ENCODE peak calls at places on chromosomes 4 and X, in four cellular contexts. O, G, I and K are unnamed samples.

GRCh38 chrX:46125139-46125538 is 420.1 kb downstream of the ZNF674 start:
- DNase-seq in O (no peak), G (no peak), I (peak), K (no peak)

GRCh38 chr4:80215449-80216052 is 18.2 kb downstream of the PRDM8 start:
- DNase-seq in O (no peak), G (peak), I (peak), K (peak)

GRCh38 chr4:94765653-94766052 is 7.9 kb downstream of the BMPR1B start:
- DNase-seq in O (no peak), G (no peak), I (no peak), K (no peak)

GRCh38 chr4:159856451-159856850 is 753.6 kb downstream of the RAPGEF2 start:
- DNase-seq in O (peak), G (no peak), I (no peak), K (no peak)

GRCh38 chr4:145808021-145808650 is 128.2 kb downstream of the C4orf51 start:
- DNase-seq in O (no peak), G (peak), I (peak), K (no peak)

GRCh38 chr4:47383829-47384427 is 79.6 kb downstream of the COMMD8 start:
- DNase-seq in O (peak), G (peak), I (peak), K (peak)

GRCh38 chrX:49220100-49220499 is 13.0 kb downstream of the CACNA1F start:
- DNase-seq in O (no peak), G (no peak), I (no peak), K (no peak)

GRCh38 chr4:2330119-2331042 is 68.5 kb upstream of the MXD4 start:
- DNase-seq in O (no peak), G (peak), I (peak), K (no peak)

GRCh38 chr4:127732623-127733199 is 2.5 kb downstream of the SLC25A31 start:
- DNase-seq in O (peak), G (peak), I (peak), K (peak)

GRCh38 chrX:72467171-72467570 is 105.5 kb downstream of the HDAC8 start:
- DNase-seq in O (no peak), G (no peak), I (no peak), K (no peak)

GRCh38 chr4:165631208-165631894 is 241.7 kb upstream of the TLL1 start:
- DNase-seq in O (no peak), G (no peak), I (no peak), K (no peak)

GRCh38 chr4:41015031-41015675 is 199.2 kb downstream of the APBB2 start:
- DNase-seq in O (no peak), G (no peak), I (no peak), K (no peak)

GRCh38 chrX:19613645-19614323 is 98.5 kb upstream of the MAP3K15 start:
- DNase-seq in O (no peak), G (no peak), I (no peak), K (no peak)

GRCh38 chr4:159111417-159111816 is 8.5 kb downstream of the RAPGEF2 start:
- DNase-seq in O (no peak), G (no peak), I (no peak), K (no peak)

GRCh38 chr4:116829187-116829586 is 256.2 kb downstream of the TRAM1L1 start:
- DNase-seq in O (no peak), G (no peak), I (no peak), K (no peak)

GRCh38 chrX:71917621-71918341 is 7.1 kb downstream of the NHSL2 start:
- DNase-seq in O (no peak), G (peak), I (no peak), K (no peak)

GRCh38 chr4:52001616-52002015 is 18.5 kb downstream of the LRRC66 start:
- DNase-seq in O (no peak), G (peak), I (no peak), K (no peak)

GRCh38 chr4:165325732-165326512 is 1.5 kb upstream of the MSMO1 start:
- DNase-seq in O (no peak), G (peak), I (peak), K (no peak)

GRCh38 chrX:16610121-16610565 is 39.8 kb upstream of the S100G start:
- DNase-seq in O (no peak), G (peak), I (peak), K (no peak)

GRCh38 chrX:107000013-107000515 is at the start of gene MORC4:
- DNase-seq in O (peak), G (peak), I (peak), K (peak)

GRCh38 chrX:13377537-13377936 is 57.7 kb upstream of the ATXN3L start:
- DNase-seq in O (no peak), G (peak), I (peak), K (no peak)

GRCh38 chr4:100177126-100177525 is 13.1 kb downstream of the DDIT4L start:
- DNase-seq in O (no peak), G (no peak), I (no peak), K (no peak)

GRCh38 chrX:149036086-149036485 is 469.0 kb downstream of the IDS start:
- DNase-seq in O (no peak), G (no peak), I (no peak), K (peak)

GRCh38 chr4:4270529-4270928 is 19.4 kb downstream of the LYAR start:
- DNase-seq in O (no peak), G (no peak), I (no peak), K (no peak)

GRCh38 chrX:110210417-110211139 is 107.3 kb downstream of the AMMECR1 start:
- DNase-seq in O (no peak), G (peak), I (peak), K (no peak)
- H3K4me2 ChIP-seq in O (no peak), G (peak), I (peak), K (no peak)

GRCh38 chr4:114093221-114093715 is 113.8 kb upstream of the ARSJ start:
- DNase-seq in O (no peak), G (no peak), I (no peak), K (no peak)

GRCh38 chr4:114087596-114088230 is 108.3 kb upstream of the ARSJ start:
- DNase-seq in O (no peak), G (peak), I (peak), K (no peak)

DNA sequence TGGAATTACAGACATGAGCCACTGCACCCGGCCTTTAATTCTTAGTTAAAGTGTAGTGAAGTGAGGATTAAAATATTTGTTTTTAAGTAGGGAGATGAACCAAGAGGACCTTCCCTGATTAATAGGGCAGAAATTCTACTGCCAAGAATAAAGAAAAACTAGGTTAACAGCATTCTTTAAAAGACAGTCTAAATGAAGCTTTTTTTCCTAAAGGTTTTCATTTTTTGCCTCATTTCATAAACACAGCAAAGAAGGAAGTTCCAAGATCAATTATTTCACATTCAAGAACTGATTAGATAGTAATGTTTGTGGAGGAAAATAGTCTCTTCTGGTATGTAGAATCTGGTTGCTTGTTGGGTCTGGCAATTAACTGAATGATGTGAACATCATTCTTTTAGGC is 112.1 kb upstream of the ARSJ start:
- DNase-seq in O (no peak), G (no peak), I (no peak), K (no peak)
- H2AFZ ChIP-seq in O (no peak), G (no peak), I (no peak), K (no peak)

GRCh38 chrX:119734897-119735339 is 23.5 kb upstream of the SOWAHD start:
- DNase-seq in O (no peak), G (no peak), I (peak), K (no peak)
- H3K4me2 ChIP-seq in O (no peak), G (no peak), I (no peak), K (no peak)

GRCh38 chr4:38266616-38267015 is 306.4 kb downstream of the PTTG2 start:
- DNase-seq in O (no peak), G (peak), I (no peak), K (peak)
- H2AFZ ChIP-seq in O (no peak), G (no peak), I (no peak), K (no peak)

DNA sequence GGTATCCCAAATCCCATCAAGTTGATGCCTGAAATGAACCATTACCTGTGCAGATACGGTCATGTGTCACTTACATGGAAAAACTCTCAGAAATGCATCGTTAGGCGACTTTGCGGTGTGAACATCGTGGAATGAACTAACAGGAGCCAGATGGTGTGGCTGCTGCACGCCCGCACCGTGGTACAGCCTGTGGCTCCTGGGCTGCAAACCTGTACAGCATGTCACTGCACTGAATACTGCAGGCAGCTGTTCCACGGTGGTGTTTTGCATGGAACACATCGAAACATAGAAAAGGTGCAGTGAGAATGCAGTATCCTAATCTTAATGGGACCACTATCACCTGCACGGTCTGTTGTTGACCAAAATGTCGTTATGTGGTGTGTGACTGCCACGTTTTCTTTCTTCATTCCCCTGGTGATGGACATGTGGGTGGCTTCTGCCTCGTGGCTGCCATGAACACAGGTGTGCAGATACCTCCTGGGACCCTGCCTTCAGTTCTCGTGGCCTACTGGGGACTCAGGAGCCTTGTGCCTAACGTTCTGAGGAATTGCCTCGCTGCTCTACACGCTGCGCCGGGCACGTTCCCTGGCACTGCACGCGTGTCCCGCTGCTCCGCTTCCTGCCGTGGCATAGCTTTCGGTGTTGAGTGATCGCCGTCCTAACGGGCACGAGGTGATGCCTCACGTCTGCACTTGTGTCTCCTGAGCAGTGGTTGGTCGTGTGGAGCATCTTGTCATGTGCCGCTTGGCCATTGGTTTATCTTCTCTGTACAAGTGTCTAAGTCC is 18.5 kb downstream of the MAEA start:
- DNase-seq in O (no peak), G (no peak), I (no peak), K (no peak)
- H3K4me2 ChIP-seq in O (no peak), G (no peak), I (peak), K (no peak)

DNA sequence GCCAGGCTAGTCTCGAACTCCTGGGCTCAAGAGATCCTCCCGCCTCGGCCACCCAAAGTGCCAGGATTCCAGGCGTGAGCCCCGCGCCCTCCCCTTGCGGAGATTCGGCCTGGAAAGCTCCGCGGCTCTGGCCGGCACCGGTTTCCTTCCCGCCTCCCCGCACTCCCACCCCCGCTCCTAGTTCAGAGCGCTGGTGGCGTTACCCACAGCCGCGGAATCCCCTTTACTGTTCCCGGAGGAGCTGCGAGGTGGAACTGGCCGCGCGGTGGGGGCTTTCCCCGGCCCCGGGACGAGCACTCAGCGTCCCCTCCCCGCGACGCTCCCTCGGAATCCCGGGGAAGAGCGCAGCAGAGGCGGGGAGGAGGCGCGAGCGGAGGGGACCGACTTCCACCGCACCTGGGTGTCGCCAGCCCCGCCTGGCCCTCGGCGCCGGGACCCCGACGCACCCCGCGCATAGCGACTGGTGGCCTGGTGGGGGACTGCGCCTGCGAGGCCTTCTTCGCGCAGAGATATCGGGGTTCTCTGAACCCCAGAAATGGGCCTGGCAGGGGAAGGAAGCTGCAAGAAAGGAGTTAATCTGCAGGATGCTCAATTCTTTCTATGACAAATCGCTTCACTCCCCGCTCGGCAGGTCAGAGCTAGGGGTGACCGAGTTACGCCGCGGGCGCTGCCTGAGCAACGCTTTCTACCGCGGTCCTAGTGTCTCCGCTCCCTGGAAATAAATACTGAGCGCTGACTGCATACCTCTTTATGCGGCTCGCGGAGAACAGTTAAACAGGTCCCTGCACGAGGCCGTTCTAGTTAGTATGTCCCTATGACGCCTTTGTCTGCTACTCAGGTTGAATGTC is 14.6 kb upstream of the SLC25A4 start:
- DNase-seq in O (peak), G (no peak), I (no peak), K (no peak)
- H2AFZ ChIP-seq in O (peak), G (peak), I (peak), K (no peak)

DNA sequence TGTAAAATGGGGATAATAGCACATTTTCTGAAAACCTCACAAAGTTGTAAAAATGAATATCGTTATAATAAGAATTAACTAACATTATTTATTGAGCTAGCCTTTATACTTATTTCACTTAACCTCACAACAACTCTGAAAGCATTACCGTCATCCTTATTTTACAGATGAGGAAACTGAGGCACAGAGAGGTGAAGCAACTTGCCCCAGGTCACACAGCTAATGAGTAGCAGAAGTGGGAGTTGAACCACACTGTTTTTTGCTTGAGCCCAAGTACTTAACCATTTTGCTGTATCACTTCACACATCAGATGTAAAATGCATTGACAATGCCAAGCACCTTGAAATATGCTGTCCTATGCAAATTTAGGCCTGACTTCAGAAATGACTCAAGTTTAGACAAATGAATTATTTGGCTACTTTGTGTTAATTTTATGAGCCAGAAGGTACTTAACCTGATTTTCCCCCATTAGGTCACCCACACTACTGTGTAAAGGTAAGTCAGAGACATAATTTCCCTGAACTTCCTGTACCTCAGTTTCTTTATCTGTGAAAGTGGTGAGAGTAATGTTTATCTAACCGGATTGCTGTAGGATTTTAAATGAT is 23.1 kb downstream of the CD40LG start:
- DNase-seq in O (no peak), G (no peak), I (no peak), K (no peak)
- H3K4me2 ChIP-seq in O (no peak), G (no peak), I (no peak), K (no peak)